ENCODE peak calls at places on chromosomes 4 and X, in six cellular contexts. N is transverse colon, M is upper lobe of left lung, X is right lobe of liver, U is uterus, L is HAP-1. Q is an unnamed sample. For H3K4me1 and H3K27me3, the result is how much of the 10 kb centered on the place peaks cover.

GRCh38 chrX:46257451-46257879 is 287.8 kb downstream of the ZNF674 start:
- DNase-seq in U (no peak), M (no peak), L (no peak), N (no peak), X (no peak), Q (no peak)

GRCh38 chr4:48705609-48706008 is 74.5 kb downstream of the FRYL start:
- DNase-seq in X (no peak), M (no peak), N (no peak), L (no peak), U (no peak), Q (no peak)

GRCh38 chr4:105902550-105903262 is 7.4 kb downstream of the NPNT start:
- DNase-seq in L (no peak), N (no peak), U (no peak), X (no peak), M (no peak), Q (no peak)

GRCh38 chr4:141705048-141705746 is 68.8 kb downstream of the IL15 start:
- DNase-seq in U (no peak), X (no peak), L (no peak), N (no peak), M (no peak), Q (no peak)

GRCh38 chrX:153900806-153901752 is 3.4 kb upstream of the AVPR2 start:
- DNase-seq in M (no peak), N (peak), U (peak), L (no peak), X (no peak), Q (peak)

GRCh38 chr4:129328176-129328575 is 232.2 kb downstream of the C4orf33 start:
- DNase-seq in U (no peak), X (no peak), L (no peak), M (no peak), N (no peak), Q (no peak)

GRCh38 chr4:184416913-184417734 is 57.2 kb downstream of the IRF2 start:
- DNase-seq in U (no peak), M (no peak), L (no peak), N (peak), X (no peak), Q (no peak)

GRCh38 chrX:119147486-119147885 is 19.9 kb upstream of the KIAA1210 start:
- DNase-seq in X (peak), N (no peak), L (no peak), M (no peak), U (no peak), Q (no peak)

GRCh38 chr4:86977621-86978184 is 42.9 kb downstream of the AFF1 start:
- DNase-seq in U (no peak), M (no peak), X (no peak), L (no peak), N (peak), Q (no peak)

GRCh38 chr4:78528327-78528726 is 23.2 kb upstream of the ANXA3 start:
- DNase-seq in L (no peak), U (no peak), M (no peak), X (no peak), N (no peak), Q (no peak)

GRCh38 chr4:73707918-73708577 is 32.3 kb upstream of the CXCL8 start:
- DNase-seq in L (no peak), M (no peak), N (peak), U (peak), X (no peak), Q (peak)
- H3K4me1 ChIP-seq in L (under half), M (under half), N (under half), U (under half), X (under half), Q (under half)

GRCh38 chrX:68827848-68828562 is 816 bp upstream of the EFNB1 start:
- DNase-seq in U (peak), X (peak), L (peak), N (peak), M (peak), Q (peak)

GRCh38 chrX:68826113-68826980 is 2.5 kb upstream of the EFNB1 start:
- DNase-seq in M (no peak), U (no peak), N (no peak), L (no peak), X (no peak), Q (no peak)

GRCh38 chrX:68829594-68830485 is 1.0 kb downstream of the EFNB1 start:
- DNase-seq in L (no peak), U (no peak), M (no peak), X (no peak), N (no peak), Q (no peak)

GRCh38 chrX:68828740-68829593 is at the start of gene EFNB1:
- DNase-seq in U (peak), X (peak), N (peak), L (peak), M (peak), Q (peak)

GRCh38 chrX:68827256-68827655 is 1.6 kb upstream of the EFNB1 start:
- DNase-seq in X (no peak), U (no peak), N (no peak), M (no peak), L (no peak), Q (no peak)
- H3K27me3 ChIP-seq in X (under half), U (under half), N (under half), M (under half), L (under half), Q (under half)

GRCh38 chrX:10240918-10241317 is 84.1 kb downstream of the CLCN4 start:
- DNase-seq in X (no peak), U (peak), N (no peak), L (no peak), M (no peak), Q (no peak)
- H3K4me1 ChIP-seq in X (under half), U (under half), N (under half), L (under half), M (under half), Q (under half)

DNA sequence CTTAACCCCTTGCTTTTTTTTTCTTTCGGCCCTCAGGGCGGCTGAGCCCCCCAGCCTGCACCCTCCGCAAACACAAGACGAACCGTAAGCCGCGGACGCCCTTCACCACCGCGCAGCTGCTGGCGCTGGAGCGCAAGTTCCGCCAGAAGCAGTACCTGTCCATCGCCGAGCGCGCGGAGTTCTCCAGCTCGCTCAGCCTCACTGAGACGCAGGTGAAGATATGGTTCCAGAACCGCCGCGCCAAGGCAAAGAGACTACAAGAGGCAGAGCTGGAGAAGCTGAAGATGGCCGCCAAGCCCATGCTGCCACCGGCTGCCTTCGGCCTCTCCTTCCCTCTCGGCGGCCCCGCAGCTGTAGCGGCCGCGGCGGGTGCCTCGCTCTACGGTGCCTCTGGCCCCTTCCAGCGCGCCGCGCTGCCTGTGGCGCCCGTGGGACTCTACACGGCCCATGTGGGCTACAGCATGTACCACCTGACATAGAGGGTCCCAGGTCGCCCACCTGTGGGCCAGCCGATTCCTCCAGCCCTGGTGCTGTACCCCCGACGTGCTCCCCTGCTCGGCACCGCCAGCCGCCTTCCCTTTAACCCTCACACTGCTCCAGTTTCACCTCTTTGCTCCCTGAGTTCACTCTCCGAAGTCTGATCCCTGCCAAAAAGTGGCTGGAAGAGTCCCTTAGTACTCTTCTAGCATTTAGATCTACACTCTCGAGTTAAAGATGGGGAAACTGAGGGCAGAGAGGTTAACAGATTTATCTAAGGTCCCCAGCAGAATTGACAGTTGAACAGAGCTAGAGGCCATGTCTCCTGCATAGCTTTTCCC is 3.4 kb downstream of the MSX1 start:
- DNase-seq in L (no peak), M (peak), X (no peak), N (no peak), U (no peak), Q (no peak)
- H3K27me3 ChIP-seq in L (under half), M (under half), X (half or more), N (half or more), U (under half), Q (half or more)